ENCODE peak calls at places on chromosomes 2 and 18, in seven cellular contexts. K is astrocyte of the spinal cord, Y is pancreas, A is heart left ventricle, P is BJ, J is ascending aorta, H is B cell. Z is an unnamed sample.

GRCh38 chr18:46754188-46754587 is 2.7 kb downstream of the ST8SIA5 start:
- DNase-seq in K (no peak), Y (no peak), A (no peak), P (no peak), J (no peak), H (no peak), Z (no peak)

GRCh38 chr2:239874636-239875356 is 150.3 kb downstream of the NDUFA10 start:
- DNase-seq in K (no peak), Y (no peak), A (no peak), P (no peak), J (no peak), H (no peak), Z (no peak)

GRCh38 chr2:167745667-167746066 is 501.7 kb downstream of the STK39 start:
- DNase-seq in K (no peak), Y (no peak), A (no peak), P (no peak), J (no peak), H (no peak), Z (no peak)

GRCh38 chr2:47050021-47050760 is 104.9 kb downstream of the STPG4 start:
- DNase-seq in K (no peak), Y (no peak), A (no peak), P (no peak), J (no peak), H (no peak), Z (no peak)

GRCh38 chr2:208033701-208034502 is 8.6 kb upstream of the PLEKHM3 start:
- DNase-seq in K (peak), Y (no peak), A (no peak), P (no peak), J (no peak), H (no peak), Z (no peak)

GRCh38 chr2:157404363-157404762 is 39.5 kb downstream of the CYTIP start:
- DNase-seq in K (peak), Y (no peak), A (no peak), P (no peak), J (no peak), H (peak), Z (no peak)

GRCh38 chr2:239236043-239236807 is 164.6 kb downstream of the HDAC4 start:
- DNase-seq in K (no peak), Y (no peak), A (no peak), P (no peak), J (peak), H (no peak), Z (no peak)

GRCh38 chr2:191839918-191840804 is 6.7 kb downstream of the CAVIN2 start:
- DNase-seq in K (no peak), Y (no peak), A (no peak), P (no peak), J (no peak), H (no peak), Z (no peak)

GRCh38 chr2:85134255-85135065 is 1.3 kb downstream of the TCF7L1 start:
- DNase-seq in K (peak), Y (peak), A (peak), P (no peak), J (peak), H (peak), Z (no peak)

GRCh38 chr18:40152859-40153258 is 1802.2 kb upstream of the PIK3C3 start:
- DNase-seq in K (peak), Y (no peak), A (no peak), P (no peak), J (no peak), H (no peak), Z (no peak)

GRCh38 chr2:60756097-60757087 is at the start of gene PAPOLG:
- DNase-seq in K (peak), Y (peak), A (peak), P (peak), J (peak), H (peak), Z (peak)

GRCh38 chr18:63159590-63159989 is 160.0 kb downstream of the BCL2 start:
- DNase-seq in K (no peak), Y (no peak), A (no peak), P (no peak), J (no peak), H (no peak), Z (no peak)

GRCh38 chr2:233684640-233685039 is 2.9 kb downstream of the UGT1A7 start:
- DNase-seq in K (no peak), Y (no peak), A (no peak), P (no peak), J (no peak), H (no peak), Z (no peak)

GRCh38 chr2:65922794-65923193 is 490.4 kb upstream of the SPRED2 start:
- DNase-seq in K (no peak), Y (peak), A (peak), P (no peak), J (no peak), H (no peak), Z (no peak)

GRCh38 chr2:43221660-43222471 is 4.5 kb downstream of the ZFP36L2 start:
- DNase-seq in K (peak), Y (peak), A (peak), P (peak), J (peak), H (no peak), Z (peak)

GRCh38 chr18:9095297-9096012 is 7.0 kb upstream of the NDUFV2 start:
- DNase-seq in K (no peak), Y (no peak), A (no peak), P (no peak), J (no peak), H (peak), Z (no peak)

GRCh38 chr2:64462171-64462570 is 8.2 kb downstream of the LGALSL start:
- DNase-seq in K (no peak), Y (no peak), A (no peak), P (no peak), J (no peak), H (no peak), Z (no peak)

GRCh38 chr2:46780801-46781445 is 134.7 kb downstream of the MCFD2 start:
- DNase-seq in K (no peak), Y (no peak), A (peak), P (no peak), J (no peak), H (no peak), Z (no peak)

GRCh38 chr2:15177103-15177502 is 384.0 kb downstream of the NBAS start:
- DNase-seq in K (peak), Y (no peak), A (no peak), P (no peak), J (no peak), H (no peak), Z (no peak)

GRCh38 chr2:231162036-231162345 is 36.4 kb upstream of the ARMC9 start:
- DNase-seq in K (peak), Y (no peak), A (no peak), P (peak), J (no peak), H (no peak), Z (peak)

GRCh38 chr18:55833543-55833942 is 245.6 kb upstream of the TCF4 start:
- DNase-seq in K (peak), Y (no peak), A (no peak), P (peak), J (no peak), H (no peak), Z (peak)

GRCh38 chr2:200964498-200964897 is 1.0 kb upstream of the ORC2 start:
- DNase-seq in K (no peak), Y (no peak), A (no peak), P (no peak), J (no peak), H (no peak), Z (no peak)

GRCh38 chr2:200968735-200969134 is 5.3 kb upstream of the ORC2 start:
- DNase-seq in K (no peak), Y (no peak), A (no peak), P (no peak), J (no peak), H (no peak), Z (no peak)

GRCh38 chr2:200963129-200963917 is at the start of gene ORC2:
- DNase-seq in K (peak), Y (peak), A (peak), P (peak), J (peak), H (peak), Z (peak)

GRCh38 chr2:200968162-200968561 is 4.7 kb upstream of the ORC2 start:
- DNase-seq in K (no peak), Y (no peak), A (no peak), P (no peak), J (no peak), H (no peak), Z (no peak)

GRCh38 chr2:200966770-200967169 is 3.3 kb upstream of the ORC2 start:
- DNase-seq in K (peak), Y (no peak), A (no peak), P (no peak), J (no peak), H (no peak), Z (no peak)
- TF ChIP-seq CTCF in K (no peak), Y (no peak), A (no peak), P (no peak), J (no peak), H (no peak), Z (no peak)

DNA sequence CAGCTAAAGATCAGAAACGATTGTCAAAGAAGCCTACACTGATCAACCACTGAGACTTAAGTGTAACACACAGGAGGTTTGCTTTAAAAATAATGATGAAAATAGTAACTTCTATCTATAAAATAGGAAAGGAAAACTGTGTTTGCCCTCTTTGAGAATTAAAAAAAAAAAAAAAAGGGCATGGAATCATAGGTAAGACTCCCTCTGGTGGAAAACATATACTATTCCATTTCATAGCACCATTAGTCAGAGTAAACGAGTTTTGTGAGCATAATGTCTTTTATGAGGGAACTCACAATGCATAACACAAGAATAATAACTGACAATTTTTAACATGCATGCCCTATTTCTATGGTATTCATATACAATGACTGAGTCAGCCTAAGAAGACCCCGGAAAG is 36.3 kb downstream of the SLC35F5 start:
- DNase-seq in K (no peak), Y (no peak), A (no peak), P (no peak), J (no peak), H (no peak), Z (no peak)
- TF ChIP-seq CTCF in K (peak), Y (peak), A (peak), P (peak), J (peak), H (peak), Z (peak)

DNA sequence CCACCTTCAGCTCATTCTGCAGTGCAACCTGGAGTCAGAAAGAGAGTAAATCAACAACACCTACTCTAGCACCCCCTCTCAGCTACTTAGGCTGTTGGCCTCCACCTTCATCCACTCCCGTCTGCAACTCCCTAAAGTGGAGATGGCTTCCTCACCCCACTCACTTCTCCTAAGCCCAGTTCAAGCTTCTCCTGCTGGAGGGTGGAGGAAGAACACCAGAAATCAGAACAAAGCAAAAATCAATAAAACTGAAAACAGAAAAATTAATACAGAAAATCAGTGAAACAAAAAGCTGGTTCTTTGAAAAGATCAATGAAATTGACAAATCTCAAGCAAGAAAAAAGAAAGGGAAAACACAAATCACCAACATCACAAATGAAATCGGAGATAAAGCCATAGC is 191.7 kb downstream of the ANAPC1 start:
- DNase-seq in K (no peak), Y (no peak), A (no peak), P (no peak), J (no peak), H (no peak), Z (no peak)
- TF ChIP-seq CTCF in K (peak), Y (no peak), A (no peak), P (no peak), J (no peak), H (no peak), Z (no peak)

GRCh38 chr18:35026407-35027061 is 14.7 kb upstream of the MAPRE2 start:
- DNase-seq in K (no peak), Y (no peak), A (no peak), P (no peak), J (no peak), H (peak), Z (no peak)
- TF ChIP-seq CTCF in K (no peak), Y (no peak), A (no peak), P (no peak), J (no peak), H (peak), Z (no peak)

GRCh38 chr2:197604117-197604516 is 71.3 kb downstream of the RFTN2 start:
- DNase-seq in K (no peak), Y (no peak), A (no peak), P (no peak), J (no peak), H (no peak), Z (no peak)
- TF ChIP-seq CTCF in K (no peak), Y (no peak), A (no peak), P (no peak), J (no peak), H (no peak), Z (no peak)

DNA sequence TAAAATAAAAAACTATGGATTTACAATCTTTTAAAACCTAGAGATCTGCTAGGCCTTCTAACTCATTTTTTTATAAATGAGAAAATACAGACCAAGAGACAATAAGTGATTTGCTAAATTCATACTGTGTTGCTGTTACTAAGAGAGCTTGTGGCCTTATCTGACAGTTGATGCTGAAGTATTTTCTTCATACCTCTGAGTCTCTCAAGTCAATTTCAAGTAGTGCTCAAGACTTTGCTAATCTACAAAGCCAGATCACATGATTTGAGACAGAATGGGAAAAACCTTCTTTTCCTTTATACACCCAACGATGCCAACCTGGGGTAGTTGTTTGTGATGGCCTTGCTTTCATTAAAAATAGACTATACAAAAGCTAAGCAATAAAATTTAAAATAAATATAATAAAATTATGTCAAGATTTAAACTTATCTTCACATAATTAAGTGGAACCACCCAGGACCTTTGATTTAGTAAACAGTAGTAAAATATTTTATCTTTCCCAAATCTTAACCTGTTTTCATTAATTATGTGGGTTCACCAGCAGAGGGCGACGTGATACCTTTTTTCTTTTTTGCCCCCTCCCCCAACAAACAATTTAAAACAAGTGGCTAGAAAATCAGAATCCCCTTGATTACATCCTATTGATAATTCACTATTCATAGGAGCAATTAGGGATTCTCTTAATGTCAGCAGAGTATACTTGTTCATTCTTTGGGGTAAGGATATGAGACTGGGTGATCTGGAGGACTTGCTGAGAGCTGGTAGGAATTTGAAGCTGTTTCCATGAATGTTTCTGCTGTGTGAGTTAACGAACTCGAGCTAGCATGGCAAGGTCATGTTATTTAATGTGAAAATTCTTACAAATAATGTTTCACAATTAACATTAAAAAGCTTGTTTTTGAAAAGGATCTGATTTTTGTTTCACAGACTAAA is 49.6 kb upstream of the SLC5A7 start:
- DNase-seq in K (no peak), Y (no peak), A (no peak), P (no peak), J (no peak), H (no peak), Z (no peak)
- TF ChIP-seq CTCF in K (peak), Y (peak), A (peak), P (peak), J (peak), H (peak), Z (peak)

Z was measured in AG09319.